ENCODE peak calls at places on chromosomes 12 and 14, in ten cellular contexts. One of them, this sample, is unnamed.

GRCh38 chr12:59164991-59165718 is 244.9 kb upstream of the LRIG3 start:
- DNase-seq in HepG2: peak; percentile 13
- DNase-seq in transverse colon: no peak
- DNase-seq in Panc1: peak; percentile 10
- DNase-seq in stomach: no peak
- DNase-seq in GM23338: peak; percentile 76
- DNase-seq in suprapubic skin: no peak
- DNase-seq in GM12878: no peak
- DNase-seq in endothelial cell of umbilical vein: peak; percentile 41
- DNase-seq in esophagus muscularis mucosa: no peak
- DNase-seq in this sample: no peak

GRCh38 chr14:24139272-24139934 is 2.0 kb downstream of the EMC9 start:
- DNase-seq in GM12878: no peak
- DNase-seq in endothelial cell of umbilical vein: no peak
- DNase-seq in stomach: no peak
- DNase-seq in esophagus muscularis mucosa: no peak
- DNase-seq in HepG2: peak; percentile 72
- DNase-seq in Panc1: no peak
- DNase-seq in suprapubic skin: no peak
- DNase-seq in GM23338: peak; percentile 38
- DNase-seq in transverse colon: no peak
- DNase-seq in this sample: no peak

GRCh38 chr14:65229431-65230286 is 127.3 kb upstream of the MAX start:
- DNase-seq in HepG2: peak; percentile 72
- DNase-seq in endothelial cell of umbilical vein: peak; percentile 67
- DNase-seq in GM23338: peak; percentile 71
- DNase-seq in transverse colon: peak; percentile 49
- DNase-seq in stomach: peak; percentile 51
- DNase-seq in Panc1: no peak
- DNase-seq in suprapubic skin: peak; percentile 71
- DNase-seq in GM12878: no peak
- DNase-seq in esophagus muscularis mucosa: no peak
- DNase-seq in this sample: no peak

GRCh38 chr12:16076553-16076952 is 165.4 kb downstream of the DERA start:
- DNase-seq in suprapubic skin: no peak
- DNase-seq in endothelial cell of umbilical vein: no peak
- DNase-seq in Panc1: peak; percentile 17
- DNase-seq in esophagus muscularis mucosa: no peak
- DNase-seq in GM23338: peak; percentile 78
- DNase-seq in transverse colon: no peak
- DNase-seq in stomach: no peak
- DNase-seq in GM12878: no peak
- DNase-seq in HepG2: peak; percentile 44
- DNase-seq in this sample: no peak

GRCh38 chr14:73763396-73763795 is 49.2 kb upstream of the PNMA1 start:
- DNase-seq in GM23338: no peak
- DNase-seq in endothelial cell of umbilical vein: no peak
- DNase-seq in suprapubic skin: no peak
- DNase-seq in Panc1: no peak
- DNase-seq in stomach: no peak
- DNase-seq in HepG2: peak; percentile 90
- DNase-seq in esophagus muscularis mucosa: no peak
- DNase-seq in transverse colon: peak; percentile 26
- DNase-seq in GM12878: no peak
- DNase-seq in this sample: no peak

GRCh38 chr14:69288001-69288771 is 28.2 kb downstream of the GALNT16 start:
- DNase-seq in GM12878: no peak
- DNase-seq in endothelial cell of umbilical vein: peak; percentile 46
- DNase-seq in GM23338: peak; percentile 41
- DNase-seq in stomach: peak; percentile 33
- DNase-seq in suprapubic skin: no peak
- DNase-seq in Panc1: no peak
- DNase-seq in HepG2: peak; percentile 23
- DNase-seq in transverse colon: peak; percentile 27
- DNase-seq in esophagus muscularis mucosa: no peak
- DNase-seq in this sample: peak; percentile 89

GRCh38 chr14:92792885-92793284 is 1.2 kb upstream of the GOLGA5 start:
- DNase-seq in suprapubic skin: no peak
- DNase-seq in Panc1: no peak
- DNase-seq in HepG2: no peak
- DNase-seq in esophagus muscularis mucosa: no peak
- DNase-seq in GM12878: no peak
- DNase-seq in GM23338: peak; percentile 34
- DNase-seq in stomach: no peak
- DNase-seq in transverse colon: no peak
- DNase-seq in endothelial cell of umbilical vein: no peak
- DNase-seq in this sample: no peak

GRCh38 chr12:85835810-85836715 is at the start of gene RASSF9:
- DNase-seq in GM23338: peak; percentile 28
- DNase-seq in Panc1: no peak
- DNase-seq in HepG2: peak; percentile 10
- DNase-seq in endothelial cell of umbilical vein: peak; percentile 84
- DNase-seq in transverse colon: peak; percentile 55
- DNase-seq in stomach: peak; percentile 80
- DNase-seq in esophagus muscularis mucosa: no peak
- DNase-seq in suprapubic skin: peak; percentile 65
- DNase-seq in GM12878: no peak
- DNase-seq in this sample: peak; percentile 90

GRCh38 chr14:65788876-65789859 is 376.6 kb downstream of the FUT8 start:
- DNase-seq in suprapubic skin: no peak
- DNase-seq in transverse colon: no peak
- DNase-seq in GM12878: no peak
- DNase-seq in stomach: no peak
- DNase-seq in HepG2: peak; percentile 3
- DNase-seq in Panc1: no peak
- DNase-seq in esophagus muscularis mucosa: no peak
- DNase-seq in GM23338: no peak
- DNase-seq in endothelial cell of umbilical vein: no peak
- DNase-seq in this sample: no peak

GRCh38 chr12:78290606-78291345 is 460.1 kb downstream of the NAV3 start:
- DNase-seq in HepG2: peak; percentile 12
- DNase-seq in suprapubic skin: no peak
- DNase-seq in GM23338: no peak
- DNase-seq in Panc1: no peak
- DNase-seq in endothelial cell of umbilical vein: no peak
- DNase-seq in GM12878: no peak
- DNase-seq in transverse colon: no peak
- DNase-seq in stomach: no peak
- DNase-seq in esophagus muscularis mucosa: no peak
- DNase-seq in this sample: no peak

GRCh38 chr14:38079268-38079667 is 128.4 kb upstream of the SSTR1 start:
- DNase-seq in esophagus muscularis mucosa: no peak
- DNase-seq in stomach: no peak
- DNase-seq in suprapubic skin: no peak
- DNase-seq in transverse colon: no peak
- DNase-seq in GM12878: peak; percentile 4
- DNase-seq in Panc1: no peak
- DNase-seq in GM23338: no peak
- DNase-seq in endothelial cell of umbilical vein: no peak
- DNase-seq in HepG2: no peak
- DNase-seq in this sample: no peak

GRCh38 chr14:78848234-78848820 is 678.2 kb downstream of the NRXN3 start:
- DNase-seq in suprapubic skin: no peak
- DNase-seq in Panc1: peak; percentile 22
- DNase-seq in GM12878: no peak
- DNase-seq in endothelial cell of umbilical vein: peak; percentile 35
- DNase-seq in GM23338: peak; percentile 82
- DNase-seq in transverse colon: peak; percentile 15
- DNase-seq in esophagus muscularis mucosa: no peak
- DNase-seq in stomach: peak; percentile 27
- DNase-seq in HepG2: peak; percentile 29
- DNase-seq in this sample: no peak

GRCh38 chr14:55129428-55130193 is 559 bp downstream of the LGALS3 start:
- DNase-seq in transverse colon: peak; percentile 59
- DNase-seq in endothelial cell of umbilical vein: peak; percentile 61
- DNase-seq in Panc1: no peak
- DNase-seq in HepG2: peak; percentile 29
- DNase-seq in GM12878: no peak
- DNase-seq in suprapubic skin: peak; percentile 87
- DNase-seq in GM23338: peak; percentile 72
- DNase-seq in stomach: peak; percentile 70
- DNase-seq in esophagus muscularis mucosa: peak; percentile 95
- DNase-seq in this sample: peak; percentile 88

GRCh38 chr12:64621257-64621942 is 11.1 kb downstream of the RASSF3 start:
- DNase-seq in endothelial cell of umbilical vein: peak; percentile 25
- DNase-seq in transverse colon: no peak
- DNase-seq in Panc1: no peak
- DNase-seq in stomach: no peak
- DNase-seq in GM12878: peak; percentile 91
- DNase-seq in GM23338: no peak
- DNase-seq in esophagus muscularis mucosa: no peak
- DNase-seq in suprapubic skin: no peak
- DNase-seq in HepG2: no peak
- DNase-seq in this sample: no peak
- H3K4me3 ChIP-seq in endothelial cell of umbilical vein: no peak overlapping the region
- H3K4me3 ChIP-seq in transverse colon: no peak overlapping the region
- H3K4me3 ChIP-seq in Panc1: no peak overlapping the region
- H3K4me3 ChIP-seq in stomach: no peak overlapping the region
- H3K4me3 ChIP-seq in GM12878: peak overlapping the region; percentile 51
- H3K4me3 ChIP-seq in GM23338: no peak overlapping the region
- H3K4me3 ChIP-seq in esophagus muscularis mucosa: no peak overlapping the region
- H3K4me3 ChIP-seq in suprapubic skin: no peak overlapping the region
- H3K4me3 ChIP-seq in HepG2: no peak overlapping the region
- H3K4me3 ChIP-seq in this sample: no peak overlapping the region

DNA sequence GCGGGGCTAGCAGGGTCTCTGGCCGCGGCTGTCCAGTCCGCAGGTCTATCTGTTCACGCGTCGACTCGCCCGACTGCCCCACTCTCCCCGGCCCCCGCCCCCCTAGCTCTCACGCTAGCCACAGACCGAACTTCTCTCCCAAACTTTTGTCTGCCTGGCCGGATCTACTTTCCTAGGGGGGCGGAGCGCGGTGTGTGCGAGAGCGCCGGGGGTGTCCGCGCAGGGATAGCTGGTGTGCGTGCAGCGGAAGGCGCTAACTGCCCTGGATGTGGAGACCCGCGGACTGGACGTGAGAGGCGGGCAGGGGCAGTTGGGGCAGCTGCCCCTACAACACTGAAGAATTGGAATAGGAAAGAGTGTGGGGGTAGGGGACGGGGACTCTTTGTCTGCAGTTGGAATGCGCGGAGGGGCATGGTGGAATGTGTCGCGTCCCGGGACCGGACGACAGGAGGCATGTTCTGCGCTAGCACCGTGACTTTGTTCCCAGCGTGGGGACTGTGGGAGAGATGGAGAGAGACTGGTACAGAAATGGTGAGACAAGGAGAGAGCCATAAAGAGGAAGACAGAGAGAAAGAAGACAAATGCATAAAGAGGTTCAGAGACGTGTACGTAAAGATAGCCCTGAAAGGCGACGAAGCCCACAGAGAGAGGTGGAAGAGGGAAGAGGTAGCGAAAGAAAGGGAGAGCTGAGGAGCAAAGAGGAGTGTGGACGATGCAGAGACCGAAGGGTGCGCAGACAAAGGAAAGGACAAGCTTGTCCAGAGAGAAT is at the start of gene AJUBA:
- DNase-seq in endothelial cell of umbilical vein: peak; percentile 88
- DNase-seq in transverse colon: peak; percentile 86
- DNase-seq in GM23338: peak; percentile 96
- DNase-seq in GM12878: no peak
- DNase-seq in stomach: peak; percentile 82
- DNase-seq in HepG2: peak; percentile 98
- DNase-seq in suprapubic skin: peak; percentile 90
- DNase-seq in esophagus muscularis mucosa: peak; percentile 95
- DNase-seq in Panc1: no peak
- DNase-seq in this sample: peak; percentile 93
- TF ChIP-seq POLR2AphosphoS5 in endothelial cell of umbilical vein: no peak
- TF ChIP-seq POLR2AphosphoS5 in transverse colon: no peak
- TF ChIP-seq POLR2AphosphoS5 in GM23338: peak; percentile 80
- TF ChIP-seq POLR2AphosphoS5 in GM12878: no peak
- TF ChIP-seq POLR2AphosphoS5 in stomach: no peak
- TF ChIP-seq POLR2AphosphoS5 in HepG2: peak; percentile 95
- TF ChIP-seq POLR2AphosphoS5 in suprapubic skin: no peak
- TF ChIP-seq POLR2AphosphoS5 in esophagus muscularis mucosa: peak; percentile 54
- TF ChIP-seq POLR2AphosphoS5 in Panc1: no peak
- TF ChIP-seq POLR2AphosphoS5 in this sample: peak; percentile 12

DNA sequence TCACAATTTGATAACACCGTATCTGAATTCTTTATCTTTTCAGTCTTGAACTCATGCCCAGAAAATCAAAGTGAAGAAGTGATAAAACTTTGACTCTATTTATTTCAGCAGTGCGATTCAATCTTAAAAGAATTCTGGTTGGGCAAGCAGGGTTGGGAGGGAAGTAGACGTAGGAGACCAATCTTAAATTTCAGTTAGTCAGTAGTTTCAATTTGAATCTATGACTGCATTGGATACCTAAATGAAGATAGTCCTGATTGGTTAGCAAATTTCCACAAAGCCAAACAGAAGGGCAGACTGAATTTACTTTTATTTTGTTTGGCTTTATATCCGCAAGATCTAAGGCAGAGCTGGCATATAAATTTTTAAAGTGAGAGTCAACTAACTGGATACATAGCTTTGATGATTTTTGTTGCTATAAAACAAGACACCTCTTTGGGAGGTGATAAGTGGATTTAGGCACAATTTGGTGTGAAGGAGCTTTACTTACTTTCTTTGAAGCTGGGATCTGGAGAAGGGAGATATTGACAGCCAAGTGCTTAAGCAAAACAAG is 2.6 kb downstream of the ACSS3 start:
- DNase-seq in stomach: no peak
- DNase-seq in Panc1: no peak
- DNase-seq in endothelial cell of umbilical vein: no peak
- DNase-seq in suprapubic skin: no peak
- DNase-seq in HepG2: no peak
- DNase-seq in GM12878: no peak
- DNase-seq in transverse colon: no peak
- DNase-seq in GM23338: no peak
- DNase-seq in esophagus muscularis mucosa: no peak
- DNase-seq in this sample: no peak
- H3K27ac ChIP-seq in stomach: no peak overlapping the region
- H3K27ac ChIP-seq in Panc1: no peak overlapping the region
- H3K27ac ChIP-seq in endothelial cell of umbilical vein: no peak overlapping the region
- H3K27ac ChIP-seq in suprapubic skin: peak overlapping the region; percentile 24
- H3K27ac ChIP-seq in HepG2: peak overlapping the region; percentile 81
- H3K27ac ChIP-seq in GM12878: no peak overlapping the region
- H3K27ac ChIP-seq in transverse colon: no peak overlapping the region
- H3K27ac ChIP-seq in GM23338: no peak overlapping the region
- H3K27ac ChIP-seq in esophagus muscularis mucosa: no peak overlapping the region
- H3K27ac ChIP-seq in this sample: no peak overlapping the region

GRCh38 chr12:67517181-67517887 is 131.2 kb upstream of the DYRK2 start:
- DNase-seq in endothelial cell of umbilical vein: no peak
- DNase-seq in stomach: peak; percentile 56
- DNase-seq in Panc1: no peak
- DNase-seq in GM12878: no peak
- DNase-seq in suprapubic skin: no peak
- DNase-seq in esophagus muscularis mucosa: peak; percentile 50
- DNase-seq in GM23338: no peak
- DNase-seq in HepG2: no peak
- DNase-seq in transverse colon: peak; percentile 23
- DNase-seq in this sample: peak; percentile 67
- H3K4me3 ChIP-seq in endothelial cell of umbilical vein: no peak overlapping the region
- H3K4me3 ChIP-seq in stomach: no peak overlapping the region
- H3K4me3 ChIP-seq in Panc1: no peak overlapping the region
- H3K4me3 ChIP-seq in GM12878: no peak overlapping the region
- H3K4me3 ChIP-seq in suprapubic skin: no peak overlapping the region
- H3K4me3 ChIP-seq in esophagus muscularis mucosa: peak overlapping the region; percentile 7
- H3K4me3 ChIP-seq in GM23338: no peak overlapping the region
- H3K4me3 ChIP-seq in HepG2: no peak overlapping the region
- H3K4me3 ChIP-seq in transverse colon: no peak overlapping the region
- H3K4me3 ChIP-seq in this sample: no peak overlapping the region

This sample was measured in sigmoid colon.